ENCODE peak calls at places on chromosomes 12 and 14, in four cellular contexts. D, Z, N and P are unnamed samples.
A peak's percentile ranks its signal among the peaks of the same experiment; 100 is the strongest.

GRCh38 chr12:46214668-46215429 is 54.0 kb downstream of the SLC38A1 start:
- DNase-seq in N (peak; percentile 78), Z (no peak), D (no peak), P (no peak)

GRCh38 chr12:39127401-39127800 is 222.0 kb upstream of the CPNE8 start:
- DNase-seq in Z (no peak), D (no peak), N (no peak), P (peak; percentile 3)

GRCh38 chr14:74488788-74489397 is 4.2 kb downstream of the NPC2 start:
- DNase-seq in D (no peak), N (no peak), Z (no peak), P (no peak)

GRCh38 chr14:93329965-93330608 is 2.7 kb downstream of the BTBD7 start:
- DNase-seq in Z (no peak), N (no peak), D (no peak), P (peak; percentile 69)

GRCh38 chr12:108689314-108690190 is 41.8 kb downstream of the CORO1C start:
- DNase-seq in D (peak; percentile 62), N (no peak), Z (no peak), P (peak; percentile 89)

GRCh38 chr12:12095016-12095415 is 24.3 kb downstream of the BCL2L14 start:
- DNase-seq in Z (no peak), N (no peak), D (no peak), P (peak; percentile 56)

GRCh38 chr12:62191747-62192485 is 68.3 kb upstream of the USP15 start:
- DNase-seq in Z (no peak), N (no peak), D (no peak), P (no peak)

GRCh38 chr12:121764808-121765207 is 28.7 kb downstream of the RHOF start:
- DNase-seq in Z (no peak), D (no peak), N (no peak), P (no peak)

GRCh38 chr12:121278450-121279375 is 17.8 kb downstream of the CAMKK2 start:
- DNase-seq in Z (no peak), N (no peak), D (peak; percentile 10), P (no peak)

GRCh38 chr14:69044965-69045555 is 66.0 kb upstream of the ACTN1 start:
- DNase-seq in N (no peak), Z (no peak), D (no peak), P (no peak)

GRCh38 chr12:28369483-28369882 is 179.2 kb downstream of the CCDC91 start:
- DNase-seq in D (no peak), N (no peak), Z (no peak), P (no peak)

GRCh38 chr14:33956640-33957039 is 5.8 kb upstream of the EGLN3 start:
- DNase-seq in N (peak; percentile 37), Z (no peak), D (no peak), P (no peak)

GRCh38 chr14:33184587-33184986 is 245.9 kb downstream of the NPAS3 start:
- DNase-seq in N (no peak), D (no peak), Z (no peak), P (no peak)

GRCh38 chr12:57611116-57611809 is at the start of gene ARHGEF25:
- DNase-seq in N (no peak), Z (no peak), D (peak; percentile 95), P (peak; percentile 41)

GRCh38 chr12:117514016-117514415 is 152.6 kb upstream of the NOS1 start:
- DNase-seq in Z (no peak), D (no peak), N (no peak), P (no peak)

GRCh38 chr14:92556255-92556741 is 42.7 kb downstream of the RIN3 start:
- DNase-seq in Z (no peak), D (no peak), N (no peak), P (no peak)

GRCh38 chr12:57027011-57027804 is 10.9 kb upstream of the TAC3 start:
- DNase-seq in N (no peak), D (peak; percentile 68), Z (no peak), P (no peak)

GRCh38 chr12:96743606-96744005 is 163.5 kb upstream of the NEDD1 start:
- DNase-seq in Z (no peak), D (no peak), N (no peak), P (no peak)

GRCh38 chr12:116790066-116790465 is 52.0 kb downstream of the RNFT2 start:
- DNase-seq in D (no peak), N (no peak), Z (no peak), P (no peak)

GRCh38 chr12:31742891-31743290 is 14.1 kb upstream of the AMN1 start:
- DNase-seq in N (no peak), D (no peak), Z (no peak), P (no peak)

GRCh38 chr14:95953111-95953724 is 76.6 kb downstream of the TUNAR start:
- DNase-seq in N (no peak), D (no peak), Z (no peak), P (no peak)

GRCh38 chr14:74863274-74863673 is 12.7 kb downstream of the PROX2 start:
- DNase-seq in D (no peak), Z (no peak), N (no peak), P (no peak)

GRCh38 chr12:132471011-132471857 is 18.7 kb upstream of the FBRSL1 start:
- DNase-seq in Z (no peak), N (no peak), D (peak; percentile 50), P (peak; percentile 99)

GRCh38 chr14:70934502-70935134 is 27.4 kb downstream of the PCNX1 start:
- DNase-seq in N (peak; percentile 34), Z (no peak), D (no peak), P (peak; percentile 29)

GRCh38 chr12:91037301-91037700 is 20.5 kb downstream of the KERA start:
- DNase-seq in N (no peak), Z (no peak), D (no peak), P (no peak)

GRCh38 chr12:19841451-19841850 is 402.2 kb downstream of the AEBP2 start:
- DNase-seq in Z (no peak), N (no peak), D (no peak), P (no peak)

GRCh38 chr12:106247731-106248176 is at the start of gene CKAP4:
- DNase-seq in N (no peak), D (peak; percentile 67), Z (no peak), P (peak; percentile 30)

GRCh38 chr12:11862794-11863193 is 207.9 kb upstream of the BCL2L14 start:
- DNase-seq in Z (no peak), N (no peak), D (no peak), P (no peak)

GRCh38 chr12:121165316-121165715 is 32.6 kb downstream of the P2RX7 start:
- DNase-seq in N (no peak), Z (no peak), D (no peak), P (no peak)

GRCh38 chr14:68510951-68511726 is 281.7 kb downstream of the ZFP36L1 start:
- DNase-seq in Z (no peak), N (no peak), D (no peak), P (no peak)

GRCh38 chr14:101729382-101729781 is 32.1 kb upstream of the PPP2R5C start:
- DNase-seq in D (no peak), N (no peak), Z (no peak), P (no peak)

GRCh38 chr14:57845802-57846531 is 19.9 kb downstream of the SLC35F4 start:
- DNase-seq in D (no peak), N (no peak), Z (no peak), P (no peak)

GRCh38 chr14:72736348-72736747 is 157.6 kb downstream of the DPF3 start:
- DNase-seq in Z (no peak), D (peak; percentile 49), N (no peak), P (peak; percentile 46)

GRCh38 chr14:88005978-88006851 is 1.3 kb downstream of the GPR65 start:
- DNase-seq in D (no peak), Z (no peak), N (peak; percentile 77), P (no peak)

DNA sequence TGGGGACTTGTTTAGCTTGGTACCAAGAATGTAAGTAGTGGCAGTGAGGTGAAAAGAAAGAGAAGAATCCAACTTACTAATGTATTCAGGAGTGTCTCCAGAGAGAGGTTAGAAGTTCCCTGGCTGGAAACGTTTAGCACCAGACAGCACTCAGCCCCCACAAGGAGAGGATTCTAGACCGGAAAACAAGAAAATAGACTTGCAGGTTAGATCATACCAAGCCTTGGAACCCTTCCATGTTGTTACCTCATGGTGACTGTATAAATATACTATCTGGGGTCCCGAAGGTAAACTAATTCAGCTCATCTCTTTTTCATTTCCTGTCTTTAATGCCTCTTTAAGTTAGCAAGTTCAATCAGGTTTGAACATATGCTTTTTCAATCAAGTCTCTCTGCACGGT is 79.3 kb downstream of the TBC1D30 start:
- DNase-seq in N (no peak), D (no peak), Z (no peak), P (no peak)
- TF ChIP-seq ATF2 in N (no peak), D (no peak), Z (no peak), P (no peak)

DNA sequence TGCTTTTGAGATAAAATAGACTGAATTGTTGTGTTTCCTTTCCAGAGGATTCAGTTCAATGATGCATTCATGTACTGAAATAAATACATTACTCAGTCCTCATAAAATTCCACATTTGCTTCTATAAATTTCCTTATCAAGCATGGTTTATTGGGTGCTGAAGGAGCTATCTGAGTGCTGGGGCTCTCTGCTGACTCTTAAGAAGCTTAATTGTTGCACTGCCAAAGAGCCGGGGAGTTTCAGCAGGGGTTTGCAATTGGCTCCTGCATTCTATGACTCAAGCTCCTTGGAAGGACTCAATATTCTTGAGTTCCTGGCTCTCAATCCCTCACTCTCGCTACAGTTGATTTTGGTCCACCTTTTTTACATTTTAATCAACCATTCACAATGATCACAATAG is 69.8 kb upstream of the PYGL start:
- DNase-seq in D (no peak), Z (no peak), N (no peak), P (no peak)
- TF ChIP-seq RFX5 in D (no peak), Z (no peak), N (no peak), P (no peak)

DNA sequence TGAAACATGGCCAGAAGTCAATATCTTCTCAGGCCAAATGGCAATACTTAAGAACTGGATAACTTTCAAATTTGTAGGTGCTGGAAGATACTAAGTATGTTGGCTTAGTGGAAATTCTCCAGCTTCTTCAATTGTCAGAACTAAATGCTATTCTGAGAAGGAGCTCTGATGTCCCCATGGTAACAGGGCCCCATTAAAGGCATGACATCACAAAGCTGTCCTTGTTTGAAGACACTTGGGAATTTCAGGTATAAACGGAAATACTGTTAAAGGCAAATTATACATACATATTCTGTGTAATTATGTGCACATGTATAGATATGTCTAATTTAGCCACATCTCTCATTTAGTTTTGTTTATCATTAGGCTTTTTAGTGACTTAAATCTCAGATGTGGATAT is 210.0 kb upstream of the SEL1L start:
- DNase-seq in D (no peak), N (no peak), Z (no peak), P (no peak)
- TF ChIP-seq HDAC6 in D (no peak), N (no peak), Z (no peak), P (no peak)

DNA sequence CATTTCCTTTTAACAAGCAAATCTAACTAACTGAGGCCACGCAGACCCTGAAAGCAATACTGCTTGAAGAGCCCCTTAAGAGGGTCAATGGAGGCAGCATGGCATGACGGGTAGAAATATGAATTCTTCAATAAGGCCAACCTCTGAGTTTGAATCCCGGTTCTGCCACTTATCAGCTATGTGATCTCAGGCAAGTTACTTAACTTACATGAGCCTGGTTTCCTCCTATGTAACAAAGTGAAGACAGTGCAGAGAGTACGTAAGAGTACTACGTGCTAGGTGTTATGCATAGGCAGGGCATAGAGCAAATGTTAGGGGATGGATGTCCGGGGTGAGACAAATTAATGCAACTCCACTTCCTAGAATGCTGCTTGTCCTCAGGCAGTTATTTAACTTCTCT is 4.7 kb downstream of the HOMEZ start:
- DNase-seq in Z (no peak), N (no peak), D (no peak), P (no peak)
- TF ChIP-seq ATF2 in Z (no peak), N (no peak), D (no peak), P (no peak)

GRCh38 chr12:18262514-18262913 is 1.2 kb downstream of the PIK3C2G start:
- DNase-seq in N (no peak), D (no peak), Z (no peak), P (no peak)
- TF ChIP-seq RFX5 in N (no peak), D (no peak), Z (no peak), P (no peak)